ENCODE peak calls at places on chromosomes 13 and 19, in seven cellular contexts. E is neural crest cell, V is GM06990, K is choroid plexus epithelial cell, J is B cell, M is HFF-Myc, X is lower leg skin. S is an unnamed sample.

GRCh38 chr13:110356362-110356761 is 49.3 kb downstream of the COL4A2 start:
- DNase-seq in E (no peak), V (no peak), K (no peak), J (no peak), M (no peak), X (peak), S (no peak)

GRCh38 chr13:73228546-73228945 is 169.7 kb downstream of the KLF5 start:
- DNase-seq in E (no peak), V (no peak), K (peak), J (no peak), M (no peak), X (no peak), S (no peak)

GRCh38 chr19:45217193-45217956 is 27.8 kb downstream of the EXOC3L2 start:
- DNase-seq in E (no peak), V (no peak), K (no peak), J (no peak), M (no peak), X (no peak), S (no peak)

GRCh38 chr13:79508224-79508961 is 27.4 kb downstream of the NDFIP2 start:
- DNase-seq in E (no peak), V (no peak), K (no peak), J (no peak), M (no peak), X (no peak), S (no peak)

GRCh38 chr19:4776436-4777205 is 14.9 kb upstream of the FEM1A start:
- DNase-seq in E (no peak), V (no peak), K (no peak), J (no peak), M (no peak), X (no peak), S (no peak)

GRCh38 chr13:109784590-109785140 is 1.7 kb downstream of the IRS2 start:
- DNase-seq in E (peak), V (no peak), K (peak), J (peak), M (no peak), X (peak), S (peak)

GRCh38 chr19:5903502-5904301 is at the start of gene NDUFA11:
- DNase-seq in E (peak), V (peak), K (peak), J (peak), M (no peak), X (peak), S (peak)

GRCh38 chr13:30108913-30109237 is 198.5 kb downstream of the KATNAL1 start:
- DNase-seq in E (no peak), V (no peak), K (no peak), J (no peak), M (no peak), X (no peak), S (peak)

GRCh38 chr19:17658666-17659065 is 29.5 kb downstream of the UNC13A start:
- DNase-seq in E (no peak), V (no peak), K (peak), J (no peak), M (no peak), X (no peak), S (no peak)

GRCh38 chr19:35734889-35735288 is 7.4 kb downstream of the IGFLR1 start:
- DNase-seq in E (no peak), V (no peak), K (no peak), J (no peak), M (no peak), X (no peak), S (no peak)

GRCh38 chr13:77994166-77994565 is 75.5 kb upstream of the EDNRB start:
- DNase-seq in E (no peak), V (no peak), K (no peak), J (no peak), M (no peak), X (no peak), S (no peak)

GRCh38 chr13:39364797-39365468 is 238.1 kb downstream of the LHFPL6 start:
- DNase-seq in E (no peak), V (no peak), K (peak), J (no peak), M (peak), X (no peak), S (no peak)

GRCh38 chr19:3367572-3368440 is 1.4 kb downstream of the NFIC start:
- DNase-seq in E (no peak), V (no peak), K (no peak), J (no peak), M (no peak), X (no peak), S (no peak)

GRCh38 chr19:46608178-46608577 is 7.0 kb downstream of the CALM3 start:
- DNase-seq in E (no peak), V (no peak), K (no peak), J (no peak), M (no peak), X (peak), S (no peak)

GRCh38 chr13:75299206-75299605 is 182.8 kb downstream of the TBC1D4 start:
- DNase-seq in E (no peak), V (no peak), K (no peak), J (no peak), M (no peak), X (no peak), S (no peak)

GRCh38 chr13:80921556-80921955 is 580.6 kb upstream of the SPRY2 start:
- DNase-seq in E (no peak), V (no peak), K (peak), J (no peak), M (no peak), X (no peak), S (no peak)
- TF ChIP-seq CTCF in E (no peak), V (no peak), K (no peak), J (no peak), M (no peak), X (no peak), S (no peak)

GRCh38 chr19:58228584-58229254 is at the start of gene ZNF544:
- DNase-seq in E (peak), V (peak), K (peak), J (peak), M (peak), X (peak), S (peak)
- TF ChIP-seq CTCF in E (no peak), V (no peak), K (peak), J (peak), M (peak), X (no peak), S (no peak)

DNA sequence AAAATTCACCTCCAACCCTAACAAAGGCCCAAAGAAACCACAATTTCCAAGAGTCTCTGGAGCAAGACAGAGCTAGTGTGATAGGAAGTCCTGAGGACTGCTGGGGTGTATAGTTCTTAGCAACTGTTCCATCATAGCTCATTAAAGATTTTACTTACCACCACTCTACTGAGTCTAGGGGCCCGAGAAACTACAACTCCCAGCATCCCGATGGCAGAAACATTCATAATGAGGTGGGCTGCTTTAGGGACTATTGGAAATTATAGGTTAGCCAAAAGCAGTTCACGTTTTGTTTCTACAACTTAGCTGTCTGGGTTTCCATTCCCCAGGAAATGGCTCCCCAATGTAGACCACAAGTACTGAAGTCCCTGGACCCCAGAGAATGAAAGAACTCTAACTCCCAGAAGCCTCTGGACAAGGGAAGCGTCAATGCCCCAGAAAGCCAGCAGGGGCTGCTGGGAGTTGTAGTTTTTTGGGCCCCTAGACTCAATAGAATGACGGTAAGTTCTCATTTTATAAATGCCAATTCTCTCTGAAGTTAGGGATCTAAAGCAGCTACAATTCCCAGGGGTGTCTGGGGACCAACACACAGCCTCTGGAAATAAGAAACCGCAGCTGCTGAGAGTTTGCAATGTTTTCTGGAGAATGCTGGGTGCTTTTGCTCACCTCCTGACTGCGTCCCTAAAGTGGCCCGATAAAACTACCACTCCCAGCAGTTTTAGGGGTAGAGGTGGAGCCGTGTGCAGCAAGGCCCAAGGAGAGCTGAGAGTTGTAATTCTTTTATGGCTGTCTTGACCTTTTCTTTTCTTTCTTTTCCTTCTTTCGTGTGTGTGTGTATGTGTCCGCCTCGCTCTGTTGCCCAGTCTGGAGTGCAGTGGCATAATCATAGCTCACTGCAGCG is 11.1 kb downstream of the FTL start:
- DNase-seq in E (peak), V (no peak), K (peak), J (no peak), M (no peak), X (no peak), S (no peak)
- TF ChIP-seq CTCF in E (no peak), V (no peak), K (peak), J (no peak), M (no peak), X (no peak), S (no peak)

GRCh38 chr19:51640371-51640770 is 6.3 kb downstream of the SIGLEC14 start:
- DNase-seq in E (no peak), V (no peak), K (no peak), J (no peak), M (no peak), X (no peak), S (no peak)

GRCh38 chr19:51641648-51642047 is 5.0 kb downstream of the SIGLEC14 start:
- DNase-seq in E (no peak), V (no peak), K (no peak), J (no peak), M (no peak), X (no peak), S (no peak)

GRCh38 chr19:51639916-51640315 is 6.7 kb downstream of the SIGLEC14 start:
- DNase-seq in E (no peak), V (no peak), K (no peak), J (no peak), M (no peak), X (no peak), S (no peak)

GRCh38 chr19:51632126-51632525 is 1.9 kb upstream of the SIGLEC5 start:
- DNase-seq in E (no peak), V (no peak), K (no peak), J (no peak), M (no peak), X (no peak), S (no peak)

GRCh38 chr19:51637362-51637978 is 7.3 kb upstream of the SIGLEC5 start:
- DNase-seq in E (no peak), V (no peak), K (peak), J (no peak), M (no peak), X (no peak), S (no peak)
- TF ChIP-seq CTCF in E (peak), V (peak), K (peak), J (peak), M (peak), X (no peak), S (no peak)

GRCh38 chr19:42198676-42199439 is 18.6 kb downstream of the DEDD2 start:
- DNase-seq in E (no peak), V (peak), K (no peak), J (peak), M (no peak), X (no peak), S (peak)

GRCh38 chr19:42197375-42197817 is 20.1 kb downstream of the DEDD2 start:
- DNase-seq in E (no peak), V (no peak), K (peak), J (no peak), M (no peak), X (no peak), S (no peak)

GRCh38 chr19:42200116-42200740 is 17.2 kb downstream of the DEDD2 start:
- DNase-seq in E (no peak), V (no peak), K (no peak), J (no peak), M (no peak), X (no peak), S (no peak)

GRCh38 chr19:42201489-42202289 is 15.8 kb downstream of the DEDD2 start:
- DNase-seq in E (no peak), V (peak), K (no peak), J (peak), M (no peak), X (peak), S (peak)

GRCh38 chr19:42199440-42200115 is 17.9 kb downstream of the DEDD2 start:
- DNase-seq in E (no peak), V (peak), K (no peak), J (peak), M (no peak), X (peak), S (peak)
- TF ChIP-seq CTCF in E (no peak), V (peak), K (no peak), J (peak), M (no peak), X (no peak), S (no peak)

GRCh38 chr13:94657167-94657566 is 55.2 kb downstream of the SOX21 start:
- DNase-seq in E (no peak), V (peak), K (peak), J (no peak), M (no peak), X (no peak), S (no peak)

GRCh38 chr13:94662274-94662945 is 49.9 kb downstream of the SOX21 start:
- DNase-seq in E (no peak), V (no peak), K (no peak), J (no peak), M (no peak), X (no peak), S (no peak)

GRCh38 chr13:94661396-94661795 is 50.9 kb downstream of the SOX21 start:
- DNase-seq in E (no peak), V (no peak), K (no peak), J (no peak), M (no peak), X (no peak), S (no peak)

GRCh38 chr13:94658926-94659649 is 53.3 kb downstream of the SOX21 start:
- DNase-seq in E (no peak), V (no peak), K (peak), J (no peak), M (no peak), X (no peak), S (no peak)

DNA sequence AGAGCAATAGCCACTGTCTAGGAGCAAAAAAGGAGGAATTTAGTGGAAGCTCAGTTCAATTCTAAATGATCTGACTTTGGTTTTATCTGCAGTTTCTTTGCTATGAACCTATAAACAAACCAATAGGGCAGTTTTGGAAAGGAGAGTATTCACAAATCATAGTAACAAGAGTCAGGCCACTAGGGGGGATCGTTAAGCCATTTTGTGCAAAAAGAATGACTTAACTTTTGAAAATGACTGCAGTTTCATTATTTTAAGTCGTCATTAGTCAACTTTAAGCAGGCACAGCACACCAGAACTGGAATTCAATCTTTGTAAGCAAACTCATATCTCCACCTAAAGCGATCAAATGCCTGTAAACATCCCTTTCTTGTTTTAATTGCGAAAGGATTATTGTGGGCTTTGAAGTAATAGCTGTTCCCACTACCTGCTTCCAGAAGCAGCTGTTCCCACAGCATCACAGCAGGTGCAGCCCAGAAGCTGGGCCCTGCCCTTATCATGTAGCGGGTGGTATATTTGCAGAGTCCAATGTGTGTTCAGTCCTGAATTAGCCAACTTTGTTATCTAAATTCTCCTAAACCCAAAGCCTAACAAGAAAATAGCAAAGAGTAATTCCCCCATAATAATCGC is 51.5 kb downstream of the SOX21 start:
- DNase-seq in E (peak), V (no peak), K (peak), J (no peak), M (no peak), X (no peak), S (no peak)
- TF ChIP-seq CTCF in E (peak), V (peak), K (peak), J (no peak), M (peak), X (no peak), S (no peak)

GRCh38 chr13:64130600-64130999 is 2715.0 kb upstream of the PCDH20 start:
- DNase-seq in E (no peak), V (no peak), K (no peak), J (no peak), M (no peak), X (peak), S (no peak)

GRCh38 chr13:64127192-64127591 is 2711.5 kb upstream of the PCDH20 start:
- DNase-seq in E (no peak), V (no peak), K (no peak), J (no peak), M (no peak), X (no peak), S (no peak)

GRCh38 chr13:64130170-64130569 is 2714.5 kb upstream of the PCDH20 start:
- DNase-seq in E (no peak), V (no peak), K (no peak), J (no peak), M (no peak), X (peak), S (no peak)

GRCh38 chr13:64127856-64128255 is 2712.2 kb upstream of the PCDH20 start:
- DNase-seq in E (no peak), V (no peak), K (no peak), J (no peak), M (no peak), X (no peak), S (no peak)
- TF ChIP-seq CTCF in E (no peak), V (no peak), K (no peak), J (no peak), M (no peak), X (no peak), S (no peak)

S was measured in mucosa of descending colon.